ENCODE peak calls at places on chromosomes 12 and 14, in four cellular contexts. L is A549, H is endothelial cell of umbilical vein, F is GM12878. I is an unnamed sample.

GRCh38 chr14:26282578-26282977 is 315.3 kb downstream of the NOVA1 start:
- DNase-seq in L (no peak), H (no peak), F (no peak), I (no peak)

GRCh38 chr12:52605542-52605941 is 4.3 kb upstream of the KRT72 start:
- DNase-seq in L (no peak), H (no peak), F (no peak), I (no peak)

GRCh38 chr14:22598896-22599244 is 770 bp downstream of the ABHD4 start:
- DNase-seq in L (peak; percentile 81), H (peak; percentile 74), F (no peak), I (no peak)

GRCh38 chr14:103597623-103598372 is 31.2 kb upstream of the KLC1 start:
- DNase-seq in L (peak; percentile 73), H (no peak), F (no peak), I (peak; percentile 38)

GRCh38 chr14:60090864-60091519 is 731 bp upstream of the PCNX4 start:
- DNase-seq in L (peak; percentile 51), H (peak; percentile 67), F (no peak), I (peak; percentile 61)

GRCh38 chr14:101009531-101009930 is 106.0 kb upstream of the RTL1 start:
- DNase-seq in L (no peak), H (no peak), F (no peak), I (no peak)

GRCh38 chr12:3662516-3662915 is 90.4 kb downstream of the CRACR2A start:
- DNase-seq in L (no peak), H (no peak), F (no peak), I (peak; percentile 52)

GRCh38 chr12:101939856-101940265 is 62.5 kb downstream of the DRAM1 start:
- DNase-seq in L (peak; percentile 41), H (peak; percentile 76), F (no peak), I (peak; percentile 84)

GRCh38 chr14:101520621-101521305 is 40.5 kb upstream of the DIO3 start:
- DNase-seq in L (no peak), H (no peak), F (no peak), I (no peak)

GRCh38 chr12:89070603-89071002 is 281.7 kb downstream of the DUSP6 start:
- DNase-seq in L (no peak), H (no peak), F (no peak), I (no peak)

GRCh38 chr12:105922670-105923102 is 216.1 kb downstream of the NUAK1 start:
- DNase-seq in L (peak; percentile 39), H (peak; percentile 18), F (no peak), I (no peak)

GRCh38 chr14:66624319-66624937 is 116.5 kb downstream of the GPHN start:
- DNase-seq in L (peak; percentile 35), H (peak; percentile 71), F (peak; percentile 21), I (peak; percentile 65)

GRCh38 chr12:18864900-18865561 is 127.1 kb downstream of the CAPZA3 start:
- DNase-seq in L (no peak), H (no peak), F (no peak), I (no peak)

GRCh38 chr12:107360033-107360432 is 266.7 kb upstream of the CRY1 start:
- DNase-seq in L (no peak), H (no peak), F (no peak), I (no peak)

GRCh38 chr12:19771858-19772257 is 332.6 kb downstream of the AEBP2 start:
- DNase-seq in L (no peak), H (peak; percentile 43), F (no peak), I (no peak)

GRCh38 chr12:75859868-75860267 is 171.7 kb downstream of the PHLDA1 start:
- DNase-seq in L (no peak), H (no peak), F (no peak), I (no peak)
- TF ChIP-seq MYC in L (no peak), H (no peak), F (no peak), I (no peak)

GRCh38 chr12:114671321-114671663 is 12.7 kb downstream of the TBX3 start:
- DNase-seq in L (no peak), H (no peak), F (no peak), I (no peak)

GRCh38 chr12:114671664-114672476 is 12.1 kb downstream of the TBX3 start:
- DNase-seq in L (no peak), H (no peak), F (no peak), I (no peak)

GRCh38 chr12:114669501-114670256 is 14.3 kb downstream of the TBX3 start:
- DNase-seq in L (no peak), H (no peak), F (no peak), I (no peak)

GRCh38 chr12:114668905-114669304 is 15.1 kb downstream of the TBX3 start:
- DNase-seq in L (no peak), H (no peak), F (no peak), I (no peak)

DNA sequence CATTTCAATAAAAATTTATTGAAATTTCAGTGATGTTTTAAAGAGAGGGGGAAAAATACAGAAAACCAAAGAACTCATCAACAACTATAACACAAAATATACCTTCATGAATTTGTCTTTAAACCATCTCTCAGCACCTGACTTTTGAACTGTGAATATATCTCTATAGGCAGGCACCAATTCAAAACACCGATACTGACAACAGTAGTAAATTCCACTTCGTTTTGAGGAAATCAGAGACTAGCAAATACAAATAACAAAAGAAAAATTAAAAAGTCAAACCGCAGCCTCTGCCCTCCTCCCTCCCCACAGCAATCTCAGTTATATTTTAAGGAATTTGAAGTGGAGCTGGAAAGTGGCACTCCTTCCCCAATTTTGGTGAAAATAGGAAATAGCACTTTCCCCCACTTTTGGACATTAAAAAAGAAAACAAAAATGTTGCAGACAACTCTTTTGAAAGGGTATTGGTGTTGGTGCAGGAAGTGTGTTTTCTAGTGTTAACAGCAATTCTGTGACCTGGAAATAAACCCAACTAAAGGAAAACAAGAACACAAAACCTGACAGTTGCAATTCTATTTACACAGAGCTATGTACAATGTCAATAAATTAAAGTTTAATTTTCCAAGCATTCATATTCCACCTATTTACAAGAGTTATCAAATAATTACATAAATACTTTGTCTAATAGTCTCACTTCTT is 13.6 kb downstream of the TBX3 start:
- DNase-seq in L (no peak), H (peak; percentile 20), F (no peak), I (no peak)
- H3K4me3 ChIP-seq in L (no peak overlapping the region), H (no peak overlapping the region), F (no peak overlapping the region), I (no peak overlapping the region)

GRCh38 chr14:92719421-92719820 is 29.0 kb downstream of the LGMN start:
- DNase-seq in L (no peak), H (no peak), F (no peak), I (no peak)

GRCh38 chr14:92719890-92720323 is 28.5 kb downstream of the LGMN start:
- DNase-seq in L (no peak), H (no peak), F (no peak), I (no peak)

GRCh38 chr14:92718659-92719058 is 29.8 kb downstream of the LGMN start:
- DNase-seq in L (no peak), H (no peak), F (no peak), I (no peak)

GRCh38 chr14:92716131-92716530 is 32.3 kb downstream of the LGMN start:
- DNase-seq in L (no peak), H (no peak), F (no peak), I (no peak)

DNA sequence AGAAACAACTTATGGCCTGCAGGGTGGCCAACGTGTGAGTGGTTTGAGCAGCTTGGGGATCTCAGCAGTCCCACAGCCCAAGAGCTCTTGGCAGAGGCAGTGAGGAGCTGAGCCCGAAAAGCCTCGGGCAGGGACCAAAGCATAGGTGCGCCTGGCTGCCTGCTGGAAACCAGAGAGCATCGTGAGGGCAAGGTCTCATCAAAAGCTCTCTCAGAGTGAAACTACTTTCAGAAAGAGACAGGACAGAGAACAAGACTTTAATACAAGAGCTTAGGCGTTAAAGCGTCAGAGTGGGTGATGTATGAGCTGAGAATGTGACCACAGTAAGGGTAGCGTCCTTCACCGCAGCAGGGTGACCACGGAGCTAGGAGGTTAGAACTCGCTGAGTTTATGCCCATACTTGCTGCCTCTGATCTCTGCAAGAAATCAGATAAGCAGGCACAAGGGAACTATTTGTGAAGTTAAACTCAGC is 30.8 kb downstream of the LGMN start:
- DNase-seq in L (no peak), H (no peak), F (no peak), I (no peak)
- TF ChIP-seq MYC in L (no peak), H (no peak), F (no peak), I (no peak)

DNA sequence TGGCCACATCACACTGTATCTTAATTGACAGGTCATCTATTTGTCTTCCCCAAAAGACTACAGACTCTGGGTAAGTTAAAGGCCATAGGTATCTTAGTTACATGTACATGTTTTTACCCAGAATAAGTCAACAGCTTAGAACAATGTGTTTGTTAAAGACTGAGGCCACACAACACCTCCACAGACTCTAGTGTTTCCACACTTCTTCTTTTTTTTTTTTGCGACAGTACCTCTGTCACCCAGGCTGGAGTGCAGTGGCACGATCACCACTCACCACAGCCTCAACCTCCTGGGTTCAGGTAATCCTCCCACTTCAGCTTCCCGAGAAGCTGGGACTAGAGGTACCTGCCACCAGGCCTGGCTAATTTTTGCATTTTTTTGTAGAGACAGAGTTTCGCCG is 1.3 kb downstream of the GPN3 start:
- DNase-seq in L (no peak), H (no peak), F (no peak), I (peak; percentile 30)
- H3K4me3 ChIP-seq in L (peak overlapping the region; percentile 71), H (no peak overlapping the region), F (peak overlapping the region; percentile 25), I (peak overlapping the region; percentile 79)

DNA sequence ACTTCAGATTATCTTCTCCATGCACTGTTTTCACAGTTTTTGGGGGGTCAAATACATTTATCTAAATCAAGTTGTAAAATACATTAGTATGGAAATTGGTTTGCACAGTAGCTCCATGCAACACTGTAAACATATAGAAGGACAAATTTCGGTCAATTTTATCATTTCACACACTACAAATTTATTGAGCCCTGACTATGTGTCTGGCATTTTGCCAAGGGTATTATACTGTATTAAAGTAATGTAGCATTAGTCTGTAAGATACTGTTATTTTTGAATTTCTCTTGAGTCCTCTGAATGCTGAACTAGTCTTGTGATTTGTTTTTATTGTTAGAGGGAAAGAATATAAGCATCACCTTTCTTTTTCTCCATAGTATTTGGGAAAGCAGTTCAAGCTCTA is 1.3 kb downstream of the RAD9B start:
- DNase-seq in L (no peak), H (no peak), F (no peak), I (no peak)
- TF ChIP-seq MYC in L (no peak), H (no peak), F (no peak), I (no peak)